ENCODE peak calls at places on chromosomes 5 and 9, in four cellular contexts. I, L, N and V are unnamed samples.

GRCh38 chr5:164000819-164001218 is 495.4 kb downstream of the MAT2B start:
- DNase-seq in I (no peak), L (no peak), N (peak; percentile 15), V (no peak)

GRCh38 chr9:8659121-8659520 is 859.5 kb upstream of the DMAC1 start:
- DNase-seq in I (no peak), L (no peak), N (no peak), V (no peak)

GRCh38 chr9:21682981-21683380 is 119.5 kb upstream of the MTAP start:
- DNase-seq in I (no peak), L (no peak), N (peak; percentile 92), V (no peak)

GRCh38 chr9:18976368-18977238 is 56.4 kb downstream of the SAXO1 start:
- DNase-seq in I (no peak), L (no peak), N (peak; percentile 83), V (no peak)

GRCh38 chr5:168974081-168974480 is 326.9 kb downstream of the SLIT3 start:
- DNase-seq in I (no peak), L (no peak), N (peak; percentile 11), V (no peak)

GRCh38 chr5:159864885-159865622 is 51.2 kb upstream of the ADRA1B start:
- DNase-seq in I (no peak), L (no peak), N (peak; percentile 87), V (no peak)

GRCh38 chr9:136975624-136976023 is 1.7 kb upstream of the PTGDS start:
- DNase-seq in I (no peak), L (peak; percentile 86), N (no peak), V (no peak)

GRCh38 chr5:33257807-33258491 is 182.8 kb upstream of the TARS1 start:
- DNase-seq in I (no peak), L (no peak), N (peak; percentile 93), V (no peak)

GRCh38 chr5:31639488-31640011 is 619 bp downstream of the PDZD2 start:
- DNase-seq in I (peak; percentile 25), L (no peak), N (no peak), V (no peak)

GRCh38 chr9:105858877-105859276 is 164.5 kb downstream of the TMEM38B start:
- DNase-seq in I (no peak), L (no peak), N (no peak), V (no peak)

GRCh38 chr9:110069326-110070248 is 138.4 kb downstream of the C9orf152 start:
- DNase-seq in I (no peak), L (no peak), N (peak; percentile 98), V (peak; percentile 39)

GRCh38 chr9:3875371-3876132 is 349.8 kb upstream of the RFX3 start:
- DNase-seq in I (no peak), L (no peak), N (peak; percentile 97), V (no peak)

GRCh38 chr5:89580976-89581375 is 698.0 kb upstream of the MEF2C start:
- DNase-seq in I (no peak), L (no peak), N (no peak), V (no peak)

GRCh38 chr9:107249131-107249533 is 33.9 kb upstream of the RAD23B start:
- DNase-seq in I (no peak), L (no peak), N (no peak), V (no peak)

GRCh38 chr5:133121080-133121479 is 69.3 kb downstream of the HSPA4 start:
- DNase-seq in I (no peak), L (no peak), N (no peak), V (no peak)

GRCh38 chr9:34759432-34760134 is 49.6 kb upstream of the CCL21 start:
- DNase-seq in I (no peak), L (no peak), N (no peak), V (no peak)

GRCh38 chr5:31502506-31502905 is 29.4 kb downstream of the DROSHA start:
- DNase-seq in I (no peak), L (no peak), N (peak; percentile 15), V (no peak)

GRCh38 chr9:82695704-82696103 is 367.2 kb downstream of the RASEF start:
- DNase-seq in I (no peak), L (no peak), N (no peak), V (no peak)

GRCh38 chr9:92439921-92440750 is 15.9 kb upstream of the OMD start:
- DNase-seq in I (no peak), L (no peak), N (peak; percentile 85), V (no peak)

GRCh38 chr5:95779611-95780010 is 42.9 kb downstream of the GLRX start:
- DNase-seq in I (no peak), L (no peak), N (peak; percentile 21), V (no peak)

GRCh38 chr5:146765089-146765832 is 113.3 kb downstream of the PPP2R2B start:
- DNase-seq in I (no peak), L (no peak), N (no peak), V (no peak)

GRCh38 chr5:75551471-75551870 is 39.8 kb downstream of the POLK start:
- DNase-seq in I (no peak), L (no peak), N (peak; percentile 85), V (no peak)

GRCh38 chr9:118959366-118959765 is 409.9 kb downstream of the BRINP1 start:
- DNase-seq in I (no peak), L (no peak), N (no peak), V (no peak)

GRCh38 chr9:129718647-129719046 is 34.2 kb downstream of the PTGES start:
- DNase-seq in I (no peak), L (no peak), N (no peak), V (no peak)

GRCh38 chr9:134942011-134942410 is 24.3 kb upstream of the FCN1 start:
- DNase-seq in I (no peak), L (no peak), N (no peak), V (no peak)

GRCh38 chr5:138354926-138355378 is 2.5 kb downstream of the KDM3B start:
- DNase-seq in I (no peak), L (no peak), N (peak; percentile 93), V (no peak)

GRCh38 chr5:173321886-173322285 is 6.3 kb downstream of the STC2 start:
- DNase-seq in I (no peak), L (no peak), N (peak; percentile 26), V (no peak)

GRCh38 chr5:104643320-104643719 is 1080.7 kb upstream of the NUDT12 start:
- DNase-seq in I (no peak), L (no peak), N (no peak), V (no peak)

GRCh38 chr5:127892467-127893207 is 189.4 kb downstream of the CCDC192 start:
- DNase-seq in I (no peak), L (no peak), N (peak; percentile 66), V (no peak)

GRCh38 chr5:74541381-74541781 is 99.1 kb downstream of the ENC1 start:
- DNase-seq in I (no peak), L (no peak), N (peak; percentile 12), V (no peak)

DNA sequence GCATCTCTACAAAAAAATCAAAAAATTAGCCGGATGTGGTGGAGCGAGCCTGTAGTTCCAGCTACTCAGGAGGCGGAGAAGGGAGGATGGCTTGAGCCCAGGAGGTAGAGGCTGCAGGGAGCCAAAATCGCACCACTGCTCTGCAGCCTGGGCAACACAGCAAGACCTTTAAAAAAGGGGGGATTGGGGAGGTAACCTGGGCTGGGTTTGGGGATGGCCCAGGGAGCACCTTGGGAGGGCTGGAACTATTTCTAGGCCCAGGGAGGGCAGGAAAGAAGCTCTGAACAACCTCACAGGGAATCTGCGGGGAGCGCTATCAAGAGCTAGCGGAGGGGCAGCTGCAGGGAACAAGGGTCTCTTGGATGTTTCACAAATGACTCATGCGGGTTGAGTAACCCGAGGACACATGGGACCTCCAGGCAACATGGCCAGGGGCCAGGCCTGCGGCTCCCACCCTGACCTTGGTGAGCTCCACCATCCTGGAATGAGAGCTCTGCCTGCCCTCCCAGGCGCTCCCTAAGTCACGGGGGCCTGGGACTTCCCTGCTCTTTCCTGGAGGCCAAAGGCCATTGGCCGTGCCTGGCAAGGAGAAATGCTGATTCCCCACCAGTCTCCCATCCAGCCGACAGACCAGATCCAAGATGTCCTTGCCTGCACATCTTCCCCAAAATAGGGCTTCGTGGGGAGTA is 23.4 kb downstream of the SARDH start:
- DNase-seq in I (peak; percentile 40), L (peak; percentile 88), N (peak; percentile 88), V (no peak)
- H3K4me3 ChIP-seq in I (no peak overlapping the region), L (no peak overlapping the region), N (no peak overlapping the region), V (no peak overlapping the region)

GRCh38 chr5:180135967-180136641 is 64.5 kb upstream of the RNF130 start:
- DNase-seq in I (no peak), L (peak; percentile 60), N (no peak), V (no peak)
- H3K4me3 ChIP-seq in I (no peak overlapping the region), L (no peak overlapping the region), N (no peak overlapping the region), V (no peak overlapping the region)

DNA sequence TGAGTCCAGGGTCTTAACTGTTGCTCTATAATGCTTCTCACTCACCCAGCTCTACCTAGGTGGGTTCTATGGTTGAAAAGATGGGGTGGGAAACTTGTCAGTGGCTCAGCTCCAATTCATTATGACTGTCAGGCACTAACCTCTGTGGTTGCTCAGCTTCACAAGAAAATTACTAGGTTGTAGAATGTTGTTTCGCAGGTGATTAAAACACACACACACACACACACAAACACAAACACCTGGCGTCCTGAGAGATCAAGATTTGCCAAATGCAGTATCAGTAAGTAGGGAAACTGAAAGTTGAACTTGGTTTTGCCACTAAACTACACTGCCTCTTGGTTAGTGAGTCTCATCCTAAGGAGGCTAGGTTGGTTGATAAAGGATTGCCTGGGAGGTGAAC is 2.8 kb downstream of the MCCC2 start:
- DNase-seq in I (no peak), L (no peak), N (no peak), V (no peak)
- H3K4me3 ChIP-seq in I (no peak overlapping the region), L (no peak overlapping the region), N (no peak overlapping the region), V (no peak overlapping the region)

DNA sequence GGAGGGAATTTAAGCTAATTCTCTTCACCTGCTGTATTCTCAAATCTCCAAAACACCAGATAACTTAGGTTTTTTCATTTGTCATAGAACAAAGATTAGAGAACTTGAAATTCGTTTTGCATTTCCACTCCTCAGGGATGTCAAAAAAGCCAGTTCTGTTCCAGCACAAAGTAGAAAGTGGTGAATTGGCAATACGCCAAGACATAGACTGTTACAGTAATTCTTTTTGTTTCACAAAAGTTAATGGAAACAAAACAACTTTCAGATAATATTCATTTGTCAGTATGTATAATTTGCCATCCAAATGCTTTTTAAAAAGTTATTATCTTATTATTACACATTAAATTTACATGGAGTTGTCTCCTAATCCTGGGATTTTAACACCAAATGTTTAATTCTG is 15.0 kb downstream of the S1PR3 start:
- DNase-seq in I (no peak), L (no peak), N (no peak), V (peak; percentile 18)
- H3K4me3 ChIP-seq in I (no peak overlapping the region), L (no peak overlapping the region), N (no peak overlapping the region), V (no peak overlapping the region)

GRCh38 chr5:67234671-67235176 is 38.1 kb upstream of the CD180 start:
- DNase-seq in I (no peak), L (no peak), N (peak; percentile 93), V (peak; percentile 46)
- H3K4me3 ChIP-seq in I (no peak overlapping the region), L (no peak overlapping the region), N (no peak overlapping the region), V (no peak overlapping the region)

DNA sequence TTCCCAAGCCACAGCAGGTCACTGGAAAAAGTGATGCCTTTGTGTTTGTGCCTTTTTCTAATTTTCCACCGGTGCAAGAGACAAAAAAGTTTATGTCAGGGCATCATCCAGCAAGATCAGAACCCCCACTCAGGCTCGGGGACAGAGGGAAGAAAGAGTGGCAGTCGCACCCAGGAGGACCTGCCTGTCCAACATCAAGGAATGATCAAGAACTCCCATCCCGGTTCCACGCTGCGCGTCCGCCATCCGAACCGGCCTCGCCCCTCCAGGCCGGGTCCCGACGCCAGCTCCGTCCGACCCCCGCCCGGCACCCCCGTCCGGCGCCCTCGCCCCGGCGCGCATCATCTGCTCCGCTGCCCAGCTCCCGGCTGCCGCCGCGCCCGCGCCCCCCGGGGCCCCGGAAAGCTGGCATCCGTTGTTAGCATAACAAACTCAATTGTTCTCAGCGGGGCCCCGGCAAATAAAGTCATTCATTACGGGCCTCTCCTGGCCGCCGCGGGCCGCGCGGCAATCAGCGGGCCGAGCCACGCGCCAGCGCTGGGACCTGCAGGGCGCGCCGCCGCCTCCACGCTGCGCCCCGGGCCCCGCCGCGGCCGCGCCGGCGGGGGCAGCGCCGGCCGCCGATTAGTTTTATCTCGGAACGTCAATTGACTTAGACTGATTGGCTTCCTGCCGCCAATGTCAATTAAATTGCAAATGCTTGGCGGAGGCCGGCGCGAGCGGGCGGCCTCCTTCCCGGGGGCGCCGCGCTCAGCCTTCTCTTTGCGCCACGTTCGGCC is 48.1 kb downstream of the PAX5 start:
- DNase-seq in I (no peak), L (no peak), N (no peak), V (no peak)
- H3K4me3 ChIP-seq in I (no peak overlapping the region), L (no peak overlapping the region), N (no peak overlapping the region), V (no peak overlapping the region)